ENCODE peak calls at places on chromosomes 2 and 18, in nine cellular contexts. N, A, V, M, D, Z, G, R and E are unnamed samples. For H3K27me3, the result is how much of the 10 kb centered on the place peaks cover.

GRCh38 chr18:77679869-77680268 is 430.2 kb downstream of the GALR1 start:
- DNase-seq in N (no peak), A (no peak), V (no peak), M (no peak), D (no peak), Z (no peak), G (no peak), R (no peak), E (no peak)

GRCh38 chr2:232588680-232589585 is 38.4 kb downstream of the EIF4E2 start:
- DNase-seq in N (peak), A (no peak), V (peak), M (no peak), D (no peak), Z (no peak), G (no peak), R (no peak), E (no peak)

GRCh38 chr2:30862054-30862651 is 54.9 kb upstream of the CAPN13 start:
- DNase-seq in N (peak), A (peak), V (peak), M (peak), D (peak), Z (peak), G (no peak), R (peak), E (no peak)

GRCh38 chr2:219167997-219168396 is 1.8 kb downstream of the SLC23A3 start:
- DNase-seq in N (no peak), A (no peak), V (no peak), M (no peak), D (no peak), Z (no peak), G (no peak), R (peak), E (no peak)

GRCh38 chr2:127913808-127914457 is 28.2 kb upstream of the AMMECR1L start:
- DNase-seq in N (no peak), A (no peak), V (no peak), M (no peak), D (no peak), Z (no peak), G (no peak), R (no peak), E (no peak)

GRCh38 chr2:86072271-86072858 is 33.3 kb downstream of the POLR1A start:
- DNase-seq in N (peak), A (peak), V (no peak), M (no peak), D (peak), Z (no peak), G (peak), R (no peak), E (peak)

GRCh38 chr2:109057686-109058085 is 68.7 kb upstream of the EDAR start:
- DNase-seq in N (no peak), A (no peak), V (no peak), M (no peak), D (no peak), Z (no peak), G (no peak), R (no peak), E (no peak)

GRCh38 chr2:233481368-233482142 is 85.0 kb downstream of the USP40 start:
- DNase-seq in N (peak), A (no peak), V (no peak), M (no peak), D (no peak), Z (no peak), G (no peak), R (no peak), E (no peak)

GRCh38 chr2:61177727-61178549 is 15.9 kb downstream of the C2orf74 start:
- DNase-seq in N (peak), A (peak), V (no peak), M (no peak), D (peak), Z (no peak), G (peak), R (peak), E (peak)

GRCh38 chr18:12531747-12532146 is 124.0 kb downstream of the PRELID3A start:
- DNase-seq in N (no peak), A (no peak), V (no peak), M (no peak), D (no peak), Z (no peak), G (no peak), R (no peak), E (no peak)

GRCh38 chr2:238064376-238064775 is 3.6 kb downstream of the SCLY start:
- DNase-seq in N (no peak), A (no peak), V (peak), M (no peak), D (no peak), Z (no peak), G (no peak), R (no peak), E (no peak)

GRCh38 chr2:219298759-219299371 is 10.3 kb downstream of the PTPRN start:
- DNase-seq in N (peak), A (peak), V (peak), M (peak), D (peak), Z (peak), G (peak), R (peak), E (peak)

GRCh38 chr2:37232131-37232933 is 874 bp downstream of the NDUFAF7 start:
- DNase-seq in N (no peak), A (no peak), V (peak), M (no peak), D (peak), Z (no peak), G (no peak), R (peak), E (no peak)

GRCh38 chr2:214006601-214007000 is 404.3 kb upstream of the VWC2L start:
- DNase-seq in N (no peak), A (no peak), V (no peak), M (no peak), D (no peak), Z (no peak), G (no peak), R (no peak), E (no peak)

GRCh38 chr2:10817413-10817812 is 4.8 kb upstream of the PDIA6 start:
- DNase-seq in N (peak), A (no peak), V (peak), M (peak), D (peak), Z (peak), G (no peak), R (peak), E (no peak)

GRCh38 chr2:164826293-164827243 is 15.1 kb downstream of the COBLL1 start:
- DNase-seq in N (peak), A (peak), V (peak), M (no peak), D (peak), Z (no peak), G (peak), R (peak), E (no peak)

GRCh38 chr2:241180495-241180894 is 8.0 kb upstream of the ANO7 start:
- DNase-seq in N (no peak), A (no peak), V (no peak), M (peak), D (no peak), Z (peak), G (no peak), R (peak), E (no peak)

GRCh38 chr2:57906152-57906732 is 140.4 kb upstream of the VRK2 start:
- DNase-seq in N (peak), A (peak), V (peak), M (peak), D (no peak), Z (no peak), G (no peak), R (peak), E (no peak)

GRCh38 chr2:25169073-25169470 is 692 bp upstream of the POMC start:
- DNase-seq in N (peak), A (no peak), V (no peak), M (no peak), D (no peak), Z (no peak), G (no peak), R (no peak), E (no peak)

GRCh38 chr2:199484927-199485326 is 27.2 kb upstream of the SATB2 start:
- DNase-seq in N (peak), A (no peak), V (no peak), M (no peak), D (no peak), Z (no peak), G (no peak), R (peak), E (no peak)

GRCh38 chr2:146147448-146148012 is 1627.6 kb upstream of the ZEB2 start:
- DNase-seq in N (no peak), A (no peak), V (no peak), M (no peak), D (no peak), Z (no peak), G (no peak), R (peak), E (no peak)

GRCh38 chr2:204585930-204586329 is 40.7 kb downstream of the PARD3B start:
- DNase-seq in N (no peak), A (no peak), V (no peak), M (no peak), D (no peak), Z (no peak), G (no peak), R (no peak), E (no peak)

GRCh38 chr2:226649871-226650660 is 149.6 kb downstream of the IRS1 start:
- DNase-seq in N (peak), A (peak), V (peak), M (no peak), D (peak), Z (peak), G (peak), R (peak), E (peak)

GRCh38 chr18:76922107-76922506 is 99.8 kb downstream of the ZNF236 start:
- DNase-seq in N (peak), A (peak), V (peak), M (peak), D (peak), Z (peak), G (peak), R (peak), E (no peak)

GRCh38 chr2:45826889-45827635 is 175.6 kb downstream of the PRKCE start:
- DNase-seq in N (no peak), A (peak), V (peak), M (no peak), D (no peak), Z (no peak), G (peak), R (no peak), E (no peak)

GRCh38 chr2:230714122-230714453 is 1.4 kb downstream of the CAB39 start:
- DNase-seq in N (peak), A (peak), V (peak), M (peak), D (no peak), Z (no peak), G (no peak), R (peak), E (no peak)

GRCh38 chr2:98552499-98553179 is 55.7 kb downstream of the COA5 start:
- DNase-seq in N (peak), A (no peak), V (no peak), M (no peak), D (no peak), Z (no peak), G (no peak), R (no peak), E (no peak)

GRCh38 chr18:67726882-67727281 is 210.4 kb upstream of the DSEL start:
- DNase-seq in N (no peak), A (no peak), V (no peak), M (no peak), D (no peak), Z (no peak), G (no peak), R (no peak), E (no peak)

GRCh38 chr18:40094441-40094840 is 1860.6 kb upstream of the PIK3C3 start:
- DNase-seq in N (no peak), A (no peak), V (no peak), M (no peak), D (no peak), Z (no peak), G (no peak), R (no peak), E (no peak)

GRCh38 chr18:59479776-59480175 is 120.7 kb upstream of the LMAN1 start:
- DNase-seq in N (no peak), A (no peak), V (no peak), M (no peak), D (no peak), Z (no peak), G (no peak), R (no peak), E (no peak)

GRCh38 chr2:144370937-144371584 is 148.9 kb downstream of the ZEB2 start:
- DNase-seq in N (no peak), A (peak), V (no peak), M (peak), D (no peak), Z (no peak), G (no peak), R (no peak), E (no peak)

GRCh38 chr2:128312411-128312810 is 6.3 kb downstream of the HS6ST1 start:
- DNase-seq in N (peak), A (no peak), V (no peak), M (no peak), D (peak), Z (no peak), G (no peak), R (no peak), E (no peak)

GRCh38 chr2:166256902-166257301 is 118.8 kb downstream of the SCN9A start:
- DNase-seq in N (no peak), A (no peak), V (no peak), M (no peak), D (no peak), Z (no peak), G (no peak), R (peak), E (no peak)

GRCh38 chr2:136407113-136407951 is 289.4 kb upstream of the CXCR4 start:
- DNase-seq in N (peak), A (no peak), V (no peak), M (no peak), D (no peak), Z (no peak), G (no peak), R (peak), E (no peak)

GRCh38 chr18:6569813-6570212 is 155.1 kb upstream of the L3MBTL4 start:
- DNase-seq in N (no peak), A (no peak), V (peak), M (no peak), D (no peak), Z (no peak), G (no peak), R (no peak), E (no peak)

GRCh38 chr18:67525328-67526110 is 9.0 kb upstream of the DSEL start:
- DNase-seq in N (peak), A (peak), V (peak), M (peak), D (peak), Z (no peak), G (peak), R (peak), E (no peak)

GRCh38 chr2:173493874-173494273 is 139.2 kb downstream of the CDCA7 start:
- DNase-seq in N (no peak), A (no peak), V (no peak), M (no peak), D (no peak), Z (no peak), G (no peak), R (peak), E (no peak)
- TF ChIP-seq CTCF in N (peak), A (no peak), V (peak), M (no peak), D (no peak), Z (no peak), G (no peak), R (peak), E (peak)

DNA sequence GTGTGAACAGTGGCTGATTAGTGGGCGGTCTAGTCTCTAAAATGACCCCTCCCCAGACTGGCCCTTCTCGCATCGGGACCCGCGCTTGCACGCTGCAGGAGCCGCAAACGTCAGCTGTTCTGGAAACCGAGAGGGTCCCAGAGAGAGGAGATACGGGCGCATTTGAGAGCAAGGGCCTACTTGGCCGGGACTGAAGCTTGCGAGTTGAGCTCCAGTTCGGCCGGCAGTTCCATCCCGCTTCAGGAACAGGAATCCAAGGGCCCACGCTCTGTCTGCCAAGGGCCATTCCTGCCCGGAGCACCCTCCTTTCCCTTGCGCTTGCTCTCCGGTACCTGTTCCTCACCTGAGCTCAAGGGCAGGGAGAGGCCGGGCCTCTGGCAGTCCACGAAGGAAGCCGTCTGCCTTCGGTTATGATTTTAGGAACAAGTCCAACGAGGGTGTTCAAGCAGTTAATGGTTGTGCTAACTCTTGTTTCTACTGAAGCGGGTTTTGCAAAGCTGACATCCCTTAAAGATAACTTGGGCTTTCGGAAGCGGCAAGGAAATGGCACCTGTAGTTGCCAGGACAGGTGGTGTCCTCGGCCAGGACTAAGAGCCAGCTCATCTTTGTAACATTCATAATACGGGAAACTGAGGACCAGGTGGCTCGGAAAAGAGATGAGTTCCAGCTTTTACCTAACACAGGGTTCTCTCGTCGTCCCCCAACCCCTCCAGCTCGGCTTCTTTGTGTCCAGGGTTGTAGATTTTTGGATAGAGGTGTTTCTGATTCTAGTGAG is 3.9 kb upstream of the DLX1 start:
- DNase-seq in N (peak), A (no peak), V (no peak), M (no peak), D (no peak), Z (no peak), G (no peak), R (peak), E (no peak)
- H3K27me3 ChIP-seq in N (under half), A (half or more), V (half or more), M (half or more), D (under half), Z (under half), G (half or more), R (half or more), E (under half)

DNA sequence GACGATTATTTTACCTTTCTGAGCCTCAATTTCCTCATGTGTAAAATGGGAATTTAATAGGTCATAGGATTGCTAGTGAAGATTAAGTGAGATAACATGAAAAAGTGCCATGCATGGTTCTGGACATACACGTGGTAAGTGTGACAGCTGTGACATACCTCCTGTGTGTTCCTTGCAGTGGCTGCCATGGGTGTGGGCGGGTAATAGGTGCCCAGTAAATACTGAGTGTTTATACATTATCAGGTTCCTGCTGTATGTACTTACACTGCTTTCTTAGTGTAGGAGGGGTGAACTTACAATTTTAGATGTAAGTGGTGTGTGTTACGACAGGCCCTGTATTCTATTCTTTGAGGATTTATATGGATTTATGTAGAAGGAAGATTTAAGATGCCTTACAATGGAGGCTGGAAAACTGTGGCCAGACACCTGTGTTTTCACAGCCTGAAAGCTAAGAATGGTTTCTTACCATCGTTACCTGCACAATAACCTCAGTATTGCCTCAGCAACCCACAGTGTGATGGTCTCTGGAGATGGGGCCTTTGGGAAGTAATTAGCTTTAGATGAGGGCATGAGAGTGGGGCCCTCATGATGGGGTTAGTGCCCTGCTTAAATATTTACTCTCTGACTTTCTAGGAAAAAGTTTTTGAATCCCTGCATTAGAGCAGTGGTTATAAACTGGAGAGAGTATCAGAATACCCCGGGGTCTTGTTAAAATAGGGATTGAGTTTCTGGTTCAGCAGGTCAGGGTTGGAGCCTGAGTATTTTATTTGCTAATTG is 78.1 kb downstream of the ASAP2 start:
- DNase-seq in N (no peak), A (no peak), V (no peak), M (no peak), D (no peak), Z (no peak), G (no peak), R (no peak), E (no peak)
- TF ChIP-seq CTCF in N (no peak), A (no peak), V (no peak), M (no peak), D (no peak), Z (no peak), G (no peak), R (no peak), E (no peak)

GRCh38 chr18:49467019-49467563 is 6.6 kb upstream of the DYM start:
- DNase-seq in N (peak), A (no peak), V (no peak), M (no peak), D (no peak), Z (no peak), G (no peak), R (no peak), E (no peak)
- H3K27me3 ChIP-seq in N (under half), A (under half), V (under half), M (under half), D (under half), Z (under half), G (under half), R (under half), E (under half)

DNA sequence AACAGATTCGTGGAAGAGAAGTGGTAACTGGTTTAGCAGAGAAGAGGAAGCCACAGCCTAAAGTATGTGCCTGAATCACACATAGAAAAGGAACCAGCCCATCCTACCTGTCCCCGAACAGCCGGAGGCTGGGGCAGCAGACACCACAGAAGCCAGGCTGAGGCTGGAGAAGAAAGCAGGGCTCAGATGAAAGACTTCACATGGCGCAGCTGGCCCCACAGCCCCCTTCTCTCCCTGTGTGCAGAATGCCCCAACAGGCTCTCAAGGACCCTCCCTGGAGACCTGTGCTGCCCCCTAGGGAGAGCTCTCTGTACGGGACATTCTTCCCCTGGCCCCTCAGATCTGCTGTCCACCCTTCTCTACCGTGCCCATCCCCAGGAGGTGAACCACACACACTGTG is 83.5 kb upstream of the RAB12 start:
- DNase-seq in N (peak), A (no peak), V (no peak), M (peak), D (no peak), Z (no peak), G (no peak), R (peak), E (no peak)
- TF ChIP-seq CTCF in N (no peak), A (peak), V (no peak), M (peak), D (no peak), Z (no peak), G (peak), R (peak), E (peak)

GRCh38 chr2:130307850-130308249 is 34.8 kb upstream of the IMP4 start:
- DNase-seq in N (no peak), A (no peak), V (no peak), M (no peak), D (no peak), Z (no peak), G (no peak), R (no peak), E (no peak)
- H3K27me3 ChIP-seq in N (under half), A (under half), V (under half), M (under half), D (under half), Z (under half), G (under half), R (under half), E (under half)